ENCODE peak calls at places on chromosomes 1 and 21, in eight cellular contexts. One of them, this sample, is unnamed.
A peak's percentile ranks its signal among the peaks of the same experiment; 100 is the strongest.

GRCh38 chr1:151831605-151832004 is at the start of gene RORC:
- DNase-seq in iPS DF 6.9: no peak
- DNase-seq in neural progenitor cell: no peak
- DNase-seq in heart right ventricle: peak; percentile 54
- DNase-seq in lung: peak; percentile 77
- DNase-seq in stomach: peak; percentile 88
- DNase-seq in brain microvascular endothelial cell: no peak
- DNase-seq in AG04450: no peak
- DNase-seq in this sample: peak; percentile 84

GRCh38 chr1:28507646-28508434 is 2.0 kb downstream of the RCC1 start:
- DNase-seq in iPS DF 6.9: no peak
- DNase-seq in heart right ventricle: no peak
- DNase-seq in AG04450: no peak
- DNase-seq in brain microvascular endothelial cell: no peak
- DNase-seq in lung: no peak
- DNase-seq in neural progenitor cell: no peak
- DNase-seq in stomach: no peak
- DNase-seq in this sample: no peak

GRCh38 chr1:54887665-54888071 is 673 bp upstream of the DHCR24 start:
- DNase-seq in neural progenitor cell: peak; percentile 43
- DNase-seq in iPS DF 6.9: no peak
- DNase-seq in stomach: peak; percentile 47
- DNase-seq in lung: peak; percentile 54
- DNase-seq in brain microvascular endothelial cell: no peak
- DNase-seq in heart right ventricle: no peak
- DNase-seq in AG04450: no peak
- DNase-seq in this sample: no peak

GRCh38 chr1:160618763-160619274 is 28.0 kb downstream of the SLAMF1 start:
- DNase-seq in iPS DF 6.9: no peak
- DNase-seq in stomach: no peak
- DNase-seq in neural progenitor cell: no peak
- DNase-seq in heart right ventricle: no peak
- DNase-seq in brain microvascular endothelial cell: no peak
- DNase-seq in AG04450: no peak
- DNase-seq in lung: no peak
- DNase-seq in this sample: no peak

GRCh38 chr1:231550448-231550781 is 21.9 kb downstream of the TSNAX start:
- DNase-seq in iPS DF 6.9: no peak
- DNase-seq in AG04450: no peak
- DNase-seq in stomach: no peak
- DNase-seq in neural progenitor cell: peak; percentile 39
- DNase-seq in heart right ventricle: no peak
- DNase-seq in lung: no peak
- DNase-seq in brain microvascular endothelial cell: no peak
- DNase-seq in this sample: peak; percentile 35

GRCh38 chr1:226664413-226665101 is 74.5 kb downstream of the ITPKB start:
- DNase-seq in brain microvascular endothelial cell: peak; percentile 70
- DNase-seq in lung: no peak
- DNase-seq in heart right ventricle: peak; percentile 84
- DNase-seq in stomach: peak; percentile 74
- DNase-seq in AG04450: peak; percentile 73
- DNase-seq in iPS DF 6.9: no peak
- DNase-seq in neural progenitor cell: no peak
- DNase-seq in this sample: no peak

GRCh38 chr1:110309768-110310167 is 29.4 kb upstream of the RBM15 start:
- DNase-seq in neural progenitor cell: no peak
- DNase-seq in iPS DF 6.9: no peak
- DNase-seq in AG04450: peak; percentile 56
- DNase-seq in stomach: no peak
- DNase-seq in lung: no peak
- DNase-seq in heart right ventricle: no peak
- DNase-seq in brain microvascular endothelial cell: peak; percentile 67
- DNase-seq in this sample: no peak

GRCh38 chr1:63688302-63688701 is 85.5 kb upstream of the ROR1 start:
- DNase-seq in stomach: no peak
- DNase-seq in lung: no peak
- DNase-seq in AG04450: no peak
- DNase-seq in iPS DF 6.9: no peak
- DNase-seq in heart right ventricle: no peak
- DNase-seq in neural progenitor cell: no peak
- DNase-seq in brain microvascular endothelial cell: peak; percentile 81
- DNase-seq in this sample: no peak

GRCh38 chr1:179310271-179310670 is 16.7 kb downstream of the SOAT1 start:
- DNase-seq in AG04450: peak; percentile 44
- DNase-seq in heart right ventricle: no peak
- DNase-seq in stomach: no peak
- DNase-seq in lung: no peak
- DNase-seq in brain microvascular endothelial cell: peak; percentile 34
- DNase-seq in neural progenitor cell: no peak
- DNase-seq in iPS DF 6.9: no peak
- DNase-seq in this sample: no peak

GRCh38 chr1:27666294-27666693 is 5.7 kb downstream of the IFI6 start:
- DNase-seq in iPS DF 6.9: no peak
- DNase-seq in brain microvascular endothelial cell: no peak
- DNase-seq in stomach: no peak
- DNase-seq in heart right ventricle: no peak
- DNase-seq in neural progenitor cell: no peak
- DNase-seq in lung: no peak
- DNase-seq in AG04450: no peak
- DNase-seq in this sample: no peak

GRCh38 chr1:150563340-150564038 is 14.3 kb downstream of the ADAMTSL4 start:
- DNase-seq in AG04450: no peak
- DNase-seq in iPS DF 6.9: no peak
- DNase-seq in brain microvascular endothelial cell: no peak
- DNase-seq in heart right ventricle: no peak
- DNase-seq in stomach: peak; percentile 90
- DNase-seq in lung: peak; percentile 85
- DNase-seq in neural progenitor cell: no peak
- DNase-seq in this sample: peak; percentile 62

GRCh38 chr21:31862078-31862477 is 10.7 kb upstream of the HUNK start:
- DNase-seq in brain microvascular endothelial cell: no peak
- DNase-seq in lung: peak; percentile 46
- DNase-seq in neural progenitor cell: no peak
- DNase-seq in AG04450: no peak
- DNase-seq in heart right ventricle: no peak
- DNase-seq in stomach: no peak
- DNase-seq in iPS DF 6.9: no peak
- DNase-seq in this sample: no peak

GRCh38 chr1:189220750-189221149 is 1256.9 kb downstream of the BRINP3 start:
- DNase-seq in iPS DF 6.9: no peak
- DNase-seq in AG04450: no peak
- DNase-seq in heart right ventricle: no peak
- DNase-seq in brain microvascular endothelial cell: no peak
- DNase-seq in lung: no peak
- DNase-seq in stomach: no peak
- DNase-seq in neural progenitor cell: no peak
- DNase-seq in this sample: no peak

GRCh38 chr1:198443374-198444233 is 96.9 kb downstream of the ATP6V1G3 start:
- DNase-seq in lung: no peak
- DNase-seq in neural progenitor cell: no peak
- DNase-seq in iPS DF 6.9: no peak
- DNase-seq in heart right ventricle: no peak
- DNase-seq in AG04450: peak; percentile 83
- DNase-seq in stomach: no peak
- DNase-seq in brain microvascular endothelial cell: peak; percentile 91
- DNase-seq in this sample: no peak

GRCh38 chr1:220700591-220701179 is 10.5 kb downstream of the C1orf115 start:
- DNase-seq in stomach: no peak
- DNase-seq in neural progenitor cell: peak; percentile 53
- DNase-seq in brain microvascular endothelial cell: no peak
- DNase-seq in iPS DF 6.9: no peak
- DNase-seq in heart right ventricle: no peak
- DNase-seq in AG04450: no peak
- DNase-seq in lung: no peak
- DNase-seq in this sample: peak; percentile 43

GRCh38 chr21:43012596-43012995 is 38.2 kb downstream of the PKNOX1 start:
- DNase-seq in stomach: no peak
- DNase-seq in neural progenitor cell: no peak
- DNase-seq in iPS DF 6.9: no peak
- DNase-seq in brain microvascular endothelial cell: no peak
- DNase-seq in lung: no peak
- DNase-seq in AG04450: no peak
- DNase-seq in heart right ventricle: no peak
- DNase-seq in this sample: no peak

GRCh38 chr1:116329524-116330341 is 43.3 kb upstream of the ATP1A1 start:
- DNase-seq in AG04450: no peak
- DNase-seq in heart right ventricle: no peak
- DNase-seq in neural progenitor cell: no peak
- DNase-seq in iPS DF 6.9: no peak
- DNase-seq in brain microvascular endothelial cell: no peak
- DNase-seq in lung: no peak
- DNase-seq in stomach: no peak
- DNase-seq in this sample: no peak

GRCh38 chr1:238029126-238029525 is 138.4 kb upstream of the ZP4 start:
- DNase-seq in brain microvascular endothelial cell: no peak
- DNase-seq in lung: no peak
- DNase-seq in neural progenitor cell: no peak
- DNase-seq in AG04450: no peak
- DNase-seq in heart right ventricle: no peak
- DNase-seq in stomach: no peak
- DNase-seq in iPS DF 6.9: no peak
- DNase-seq in this sample: no peak

GRCh38 chr1:214912127-214912526 is 170.4 kb upstream of the KCNK2 start:
- DNase-seq in stomach: no peak
- DNase-seq in AG04450: no peak
- DNase-seq in brain microvascular endothelial cell: no peak
- DNase-seq in neural progenitor cell: no peak
- DNase-seq in iPS DF 6.9: no peak
- DNase-seq in heart right ventricle: no peak
- DNase-seq in lung: no peak
- DNase-seq in this sample: no peak

GRCh38 chr1:45018599-45019230 is 6.7 kb downstream of the UROD start:
- DNase-seq in lung: peak; percentile 72
- DNase-seq in stomach: peak; percentile 82
- DNase-seq in brain microvascular endothelial cell: peak; percentile 54
- DNase-seq in AG04450: peak; percentile 34
- DNase-seq in heart right ventricle: no peak
- DNase-seq in iPS DF 6.9: no peak
- DNase-seq in neural progenitor cell: peak; percentile 82
- DNase-seq in this sample: peak; percentile 80

GRCh38 chr1:19762175-19762779 is 37.4 kb downstream of the TMCO4 start:
- DNase-seq in AG04450: no peak
- DNase-seq in heart right ventricle: peak; percentile 6
- DNase-seq in stomach: peak; percentile 35
- DNase-seq in brain microvascular endothelial cell: peak; percentile 31
- DNase-seq in neural progenitor cell: peak; percentile 68
- DNase-seq in iPS DF 6.9: no peak
- DNase-seq in lung: no peak
- DNase-seq in this sample: no peak

GRCh38 chr1:103250441-103250861 is 142.1 kb upstream of the COL11A1 start:
- DNase-seq in iPS DF 6.9: peak; percentile 64
- DNase-seq in brain microvascular endothelial cell: peak; percentile 89
- DNase-seq in AG04450: no peak
- DNase-seq in lung: no peak
- DNase-seq in heart right ventricle: no peak
- DNase-seq in stomach: no peak
- DNase-seq in neural progenitor cell: peak; percentile 76
- DNase-seq in this sample: no peak

GRCh38 chr1:119387858-119388257 is 19.3 kb downstream of the HAO2 start:
- DNase-seq in stomach: no peak
- DNase-seq in lung: no peak
- DNase-seq in neural progenitor cell: peak; percentile 11
- DNase-seq in heart right ventricle: no peak
- DNase-seq in brain microvascular endothelial cell: no peak
- DNase-seq in AG04450: no peak
- DNase-seq in iPS DF 6.9: no peak
- DNase-seq in this sample: no peak

GRCh38 chr1:38776466-38776865 is 83.1 kb downstream of the RRAGC start:
- DNase-seq in brain microvascular endothelial cell: no peak
- DNase-seq in neural progenitor cell: no peak
- DNase-seq in lung: no peak
- DNase-seq in stomach: no peak
- DNase-seq in iPS DF 6.9: no peak
- DNase-seq in AG04450: no peak
- DNase-seq in heart right ventricle: no peak
- DNase-seq in this sample: no peak
- H3K4me3 ChIP-seq in brain microvascular endothelial cell: no peak overlapping the region
- H3K4me3 ChIP-seq in neural progenitor cell: no peak overlapping the region
- H3K4me3 ChIP-seq in lung: no peak overlapping the region
- H3K4me3 ChIP-seq in stomach: no peak overlapping the region
- H3K4me3 ChIP-seq in iPS DF 6.9: no peak overlapping the region
- H3K4me3 ChIP-seq in AG04450: no peak overlapping the region
- H3K4me3 ChIP-seq in heart right ventricle: no peak overlapping the region
- H3K4me3 ChIP-seq in this sample: no peak overlapping the region

GRCh38 chr1:1926886-1927660 is 8.0 kb upstream of the TMEM52 start:
- DNase-seq in brain microvascular endothelial cell: no peak
- DNase-seq in neural progenitor cell: no peak
- DNase-seq in stomach: no peak
- DNase-seq in iPS DF 6.9: no peak
- DNase-seq in heart right ventricle: no peak
- DNase-seq in AG04450: no peak
- DNase-seq in lung: no peak
- DNase-seq in this sample: no peak
- H3K27ac ChIP-seq in brain microvascular endothelial cell: no peak overlapping the region
- H3K27ac ChIP-seq in neural progenitor cell: no peak overlapping the region
- H3K27ac ChIP-seq in stomach: no peak overlapping the region
- H3K27ac ChIP-seq in iPS DF 6.9: no peak overlapping the region
- H3K27ac ChIP-seq in heart right ventricle: no peak overlapping the region
- H3K27ac ChIP-seq in AG04450: no peak overlapping the region
- H3K27ac ChIP-seq in lung: no peak overlapping the region
- H3K27ac ChIP-seq in this sample: no peak overlapping the region

DNA sequence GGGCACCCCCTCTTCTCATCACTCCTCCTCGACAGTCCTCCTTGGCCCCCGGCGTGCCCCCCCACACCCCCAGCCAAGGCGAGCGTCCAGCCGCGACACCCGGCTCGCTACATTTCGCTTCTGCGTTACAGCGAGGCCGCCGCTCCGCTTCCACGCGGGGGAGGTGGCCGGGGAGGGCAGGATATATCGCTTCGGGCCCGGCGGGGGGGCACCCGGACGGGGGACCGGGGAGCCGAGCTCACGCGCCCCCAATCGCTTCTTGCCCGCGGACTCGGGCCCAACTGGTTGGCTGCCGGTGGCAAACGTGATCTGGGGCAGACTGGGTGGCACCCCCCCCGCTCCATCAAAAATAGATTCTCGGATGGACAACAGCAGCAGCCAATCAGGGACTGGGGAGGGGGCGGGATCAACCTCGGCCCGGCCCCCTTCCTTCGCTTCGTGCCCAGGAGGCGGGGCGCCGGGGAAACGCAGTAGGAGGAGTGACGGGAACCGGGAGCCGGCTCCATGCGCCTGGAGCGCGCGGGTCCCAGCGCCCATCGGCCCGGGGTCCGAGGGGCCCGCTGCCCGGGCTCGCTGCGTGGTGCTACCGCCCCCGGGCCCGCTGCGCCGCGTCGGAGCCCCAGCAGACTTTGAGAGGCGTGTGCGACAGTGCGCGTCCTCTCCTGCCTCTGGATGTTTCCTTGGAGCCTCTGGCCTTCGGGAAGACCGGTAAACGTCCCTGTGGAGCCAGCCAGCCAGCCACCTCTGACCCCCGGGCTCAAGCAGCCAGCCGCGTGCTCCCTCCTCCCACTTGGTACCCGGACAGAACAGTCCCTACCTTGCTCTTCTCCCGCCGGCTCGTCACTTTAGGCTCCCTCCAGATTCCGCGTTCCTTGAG is at the start of gene SLC41A1:
- DNase-seq in neural progenitor cell: peak; percentile 95
- DNase-seq in AG04450: peak; percentile 63
- DNase-seq in brain microvascular endothelial cell: peak; percentile 87
- DNase-seq in iPS DF 6.9: peak; percentile 64
- DNase-seq in heart right ventricle: peak; percentile 94
- DNase-seq in stomach: peak; percentile 95
- DNase-seq in lung: peak; percentile 93
- DNase-seq in this sample: peak; percentile 92
- H3K4me3 ChIP-seq in neural progenitor cell: peak within 1 kb of the TSS; percentile 79
- H3K4me3 ChIP-seq in AG04450: peak within 1 kb of the TSS; percentile 83
- H3K4me3 ChIP-seq in brain microvascular endothelial cell: peak within 1 kb of the TSS; percentile 77
- H3K4me3 ChIP-seq in iPS DF 6.9: peak within 1 kb of the TSS; percentile 58
- H3K4me3 ChIP-seq in heart right ventricle: peak within 1 kb of the TSS; percentile 77
- H3K4me3 ChIP-seq in stomach: peak within 1 kb of the TSS; percentile 91
- H3K4me3 ChIP-seq in lung: peak within 1 kb of the TSS; percentile 77
- H3K4me3 ChIP-seq in this sample: peak within 1 kb of the TSS; percentile 84

GRCh38 chr1:12741946-12742345 is 4.1 kb upstream of the CFAP107 start:
- DNase-seq in stomach: no peak
- DNase-seq in lung: no peak
- DNase-seq in neural progenitor cell: no peak
- DNase-seq in heart right ventricle: no peak
- DNase-seq in iPS DF 6.9: no peak
- DNase-seq in AG04450: no peak
- DNase-seq in brain microvascular endothelial cell: no peak
- DNase-seq in this sample: no peak
- H3K27ac ChIP-seq in stomach: no peak overlapping the region
- H3K27ac ChIP-seq in lung: no peak overlapping the region
- H3K27ac ChIP-seq in neural progenitor cell: no peak overlapping the region
- H3K27ac ChIP-seq in heart right ventricle: no peak overlapping the region
- H3K27ac ChIP-seq in iPS DF 6.9: no peak overlapping the region
- H3K27ac ChIP-seq in AG04450: no peak overlapping the region
- H3K27ac ChIP-seq in brain microvascular endothelial cell: no peak overlapping the region
- H3K27ac ChIP-seq in this sample: no peak overlapping the region